ENCODE peak calls at places on chromosomes 16 and 17, in six cellular contexts. P is neural progenitor cell; E is BE2C; Y is CD8-positive, alpha-beta T cell; Q is IMR-90; X is hepatocyte. V is an unnamed sample.

GRCh38 chr17:66975614-66976378 is 11.3 kb downstream of the CACNG4 start:
- DNase-seq in P (peak; percentile 69), Q (no peak), X (no peak), Y (no peak), E (no peak), V (peak; percentile 45)

GRCh38 chr17:70407501-70407900 is 238.2 kb downstream of the KCNJ2 start:
- DNase-seq in X (no peak), Y (no peak), E (no peak), P (no peak), Q (peak; percentile 1), V (no peak)

GRCh38 chr16:50598256-50598894 is 50.2 kb downstream of the NKD1 start:
- DNase-seq in P (no peak), Q (no peak), E (peak; percentile 60), X (no peak), Y (no peak), V (peak; percentile 79)

GRCh38 chr16:57620316-57621231 is 7.9 kb upstream of the ADGRG1 start:
- DNase-seq in Y (no peak), P (no peak), Q (no peak), E (peak; percentile 36), X (peak; percentile 63), V (no peak)

GRCh38 chr16:3027983-3028715 is 4.3 kb downstream of the THOC6 start:
- DNase-seq in Q (peak; percentile 57), Y (peak; percentile 67), E (peak; percentile 95), P (peak; percentile 96), X (peak; percentile 95), V (peak; percentile 85)

GRCh38 chr16:27046958-27047357 is 19.8 kb upstream of the C16orf82 start:
- DNase-seq in P (no peak), X (no peak), Q (no peak), E (no peak), Y (no peak), V (no peak)

GRCh38 chr17:81253358-81254131 is 14.4 kb downstream of the NDUFAF8 start:
- DNase-seq in X (peak; percentile 44), P (peak; percentile 51), Y (peak; percentile 32), Q (peak; percentile 31), E (peak; percentile 63), V (no peak)

GRCh38 chr17:46010597-46011186 is 11.6 kb downstream of the STH start:
- DNase-seq in X (no peak), Q (no peak), P (no peak), Y (no peak), E (no peak), V (no peak)

GRCh38 chr17:82065638-82066303 is at the start of gene DUS1L:
- DNase-seq in P (peak; percentile 83), X (peak; percentile 78), Q (peak; percentile 37), Y (peak; percentile 44), E (peak; percentile 62), V (peak; percentile 77)

GRCh38 chr17:82241183-82241925 is 12.5 kb downstream of the SLC16A3 start:
- DNase-seq in Q (peak; percentile 36), Y (no peak), P (no peak), X (no peak), E (peak; percentile 54), V (peak; percentile 80)

GRCh38 chr17:45451131-45451530 is 18.5 kb upstream of the ARHGAP27 start:
- DNase-seq in Q (no peak), X (no peak), P (no peak), E (peak; percentile 46), Y (no peak), V (no peak)

GRCh38 chr17:6305613-6306360 is 129.1 kb downstream of the AIPL1 start:
- DNase-seq in E (no peak), Q (no peak), X (no peak), Y (no peak), P (no peak), V (no peak)

GRCh38 chr17:43823350-43824084 is 9.4 kb downstream of the MPP3 start:
- DNase-seq in Q (no peak), X (no peak), E (no peak), Y (no peak), P (no peak), V (peak; percentile 58)

GRCh38 chr17:62696256-62696655 is 68.8 kb downstream of the MRC2 start:
- DNase-seq in E (no peak), X (no peak), Q (no peak), Y (no peak), P (no peak), V (no peak)

GRCh38 chr16:72261127-72261526 is 89.2 kb upstream of the PMFBP1 start:
- DNase-seq in Y (no peak), P (no peak), Q (no peak), E (no peak), X (no peak), V (no peak)

GRCh38 chr17:2388705-2389099 is 12.2 kb downstream of the MNT start:
- DNase-seq in Y (no peak), Q (no peak), P (peak; percentile 42), E (peak; percentile 32), X (no peak), V (no peak)

GRCh38 chr17:82300707-82301270 is 16.6 kb downstream of the CD7 start:
- DNase-seq in P (peak; percentile 72), E (peak; percentile 91), Q (peak; percentile 37), Y (no peak), X (peak; percentile 76), V (peak; percentile 62)

GRCh38 chr17:77329741-77330531 is 189.2 kb downstream of the SEC14L1 start:
- DNase-seq in E (no peak), Y (no peak), P (no peak), X (no peak), Q (no peak), V (peak; percentile 8)

GRCh38 chr17:27956601-27957445 is 63.7 kb upstream of the LYRM9 start:
- DNase-seq in Q (peak; percentile 2), P (no peak), X (peak; percentile 19), Y (no peak), E (peak; percentile 3), V (no peak)

GRCh38 chr17:71192039-71192555 is 928.7 kb upstream of the SOX9 start:
- DNase-seq in Y (no peak), X (no peak), Q (no peak), P (no peak), E (no peak), V (no peak)

GRCh38 chr16:87375426-87376135 is 8.0 kb downstream of the FBXO31 start:
- DNase-seq in E (no peak), Y (no peak), X (no peak), P (peak; percentile 1), Q (peak; percentile 55), V (no peak)

GRCh38 chr16:56270828-56271227 is 79.5 kb downstream of the GNAO1 start:
- DNase-seq in E (no peak), X (no peak), P (no peak), Y (no peak), Q (no peak), V (no peak)

GRCh38 chr16:15494231-15494630 is 59.8 kb downstream of the BMERB1 start:
- DNase-seq in E (no peak), Q (peak; percentile 56), Y (no peak), P (no peak), X (no peak), V (no peak)

GRCh38 chr16:77596243-77596642 is 126.1 kb upstream of the NUDT7 start:
- DNase-seq in Q (peak; percentile 1), X (no peak), Y (no peak), E (no peak), P (no peak), V (no peak)

GRCh38 chr17:81621494-81622230 is 15.2 kb downstream of the NPLOC4 start:
- DNase-seq in X (no peak), E (no peak), Q (no peak), Y (no peak), P (no peak), V (no peak)

GRCh38 chr17:49574945-49575523 is 637 bp upstream of the NXPH3 start:
- DNase-seq in E (no peak), Q (no peak), P (no peak), X (no peak), Y (no peak), V (no peak)
- H3K4me3 ChIP-seq in E (no peak overlapping the region), Q (no peak overlapping the region), P (peak overlapping the region; percentile 98), X (no peak overlapping the region), Y (no peak overlapping the region), V (peak overlapping the region; percentile 74)

GRCh38 chr16:74949309-74949708 is 35.6 kb downstream of the WDR59 start:
- DNase-seq in Q (no peak), X (no peak), Y (no peak), P (no peak), E (no peak), V (no peak)

GRCh38 chr16:74950511-74950910 is 34.4 kb downstream of the WDR59 start:
- DNase-seq in E (no peak), Y (no peak), P (no peak), X (no peak), Q (no peak), V (no peak)

GRCh38 chr16:74951206-74951605 is 33.7 kb downstream of the WDR59 start:
- DNase-seq in Y (no peak), E (no peak), X (no peak), Q (no peak), P (no peak), V (no peak)

GRCh38 chr16:74951676-74952075 is 33.2 kb downstream of the WDR59 start:
- DNase-seq in P (no peak), Q (no peak), X (no peak), Y (no peak), E (no peak), V (no peak)

DNA sequence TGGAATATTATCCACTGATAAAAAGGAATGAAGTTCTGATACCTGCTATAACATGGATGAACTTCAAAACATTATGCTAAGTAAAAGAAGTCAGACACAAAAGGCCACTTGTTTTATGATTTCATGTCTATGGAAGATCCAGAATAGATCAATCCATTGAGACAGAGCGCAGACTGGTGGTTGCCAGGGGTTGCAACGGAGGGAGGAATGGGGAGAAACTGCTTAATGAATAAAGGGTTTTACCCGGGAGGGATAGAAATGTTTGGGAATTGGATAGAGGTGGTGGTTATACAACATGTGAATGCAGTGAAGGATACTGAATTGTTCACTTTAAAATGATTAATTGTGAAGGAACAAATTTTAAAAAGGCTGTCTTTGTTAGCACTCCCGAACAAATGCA is 30.2 kb downstream of the WDR59 start:
- DNase-seq in E (no peak), X (no peak), P (no peak), Y (no peak), Q (no peak), V (no peak)
- TF ChIP-seq CTCF in E (no peak), X (no peak), P (no peak), Y (no peak), Q (no peak), V (no peak)

GRCh38 chr17:3884188-3884587 is 8.7 kb downstream of the CAMKK1 start:
- DNase-seq in Q (no peak), X (no peak), Y (no peak), E (no peak), P (no peak), V (no peak)

GRCh38 chr17:3887394-3887793 is 5.5 kb downstream of the CAMKK1 start:
- DNase-seq in Y (no peak), P (no peak), Q (no peak), X (no peak), E (no peak), V (no peak)

GRCh38 chr17:3886776-3887175 is 6.1 kb downstream of the CAMKK1 start:
- DNase-seq in P (no peak), Y (no peak), E (no peak), X (no peak), Q (no peak), V (no peak)

GRCh38 chr17:3885271-3885670 is 7.6 kb downstream of the CAMKK1 start:
- DNase-seq in Y (no peak), E (no peak), P (no peak), X (no peak), Q (no peak), V (no peak)

GRCh38 chr17:3885970-3886369 is 6.9 kb downstream of the CAMKK1 start:
- DNase-seq in Q (peak; percentile 70), P (no peak), Y (no peak), E (no peak), X (peak; percentile 76), V (no peak)
- H3K4me1 ChIP-seq in Q (peaks cover 38% of the 10 kb centered on the region), P (peaks cover 7% of the 10 kb centered on the region), Y (peaks cover 20% of the 10 kb centered on the region), E (peaks cover 20% of the 10 kb centered on the region), X (peaks cover 17% of the 10 kb centered on the region), V (peaks cover 60% of the 10 kb centered on the region)

GRCh38 chr16:89368604-89369249 is 121.6 kb downstream of the ANKRD11 start:
- DNase-seq in Y (no peak), Q (no peak), X (no peak), P (no peak), E (no peak), V (no peak)
- H3K4me3 ChIP-seq in Y (no peak overlapping the region), Q (no peak overlapping the region), X (no peak overlapping the region), P (no peak overlapping the region), E (no peak overlapping the region), V (no peak overlapping the region)